ENCODE peak calls at places on chromosome 12, in ten cellular contexts. One of them, this sample, is unnamed.

GRCh38 chr12:12236896-12237295 is 29.9 kb downstream of the LRP6 start:
- DNase-seq in transverse colon: no peak
- DNase-seq in sigmoid colon: no peak
- DNase-seq in HCT116: no peak
- DNase-seq in right lobe of liver: no peak
- DNase-seq in thyroid gland: no peak
- DNase-seq in uterus: no peak
- DNase-seq in GM12891: no peak
- DNase-seq in ovary: no peak
- DNase-seq in body of pancreas: no peak
- DNase-seq in this sample: no peak

GRCh38 chr12:49086116-49086515 is 8.5 kb downstream of the DHH start:
- DNase-seq in GM12891: no peak
- DNase-seq in uterus: peak; percentile 39
- DNase-seq in ovary: no peak
- DNase-seq in right lobe of liver: no peak
- DNase-seq in HCT116: no peak
- DNase-seq in sigmoid colon: no peak
- DNase-seq in thyroid gland: no peak
- DNase-seq in transverse colon: no peak
- DNase-seq in body of pancreas: no peak
- DNase-seq in this sample: no peak

GRCh38 chr12:85733441-85733840 is 102.8 kb downstream of the RASSF9 start:
- DNase-seq in body of pancreas: no peak
- DNase-seq in sigmoid colon: no peak
- DNase-seq in HCT116: no peak
- DNase-seq in uterus: no peak
- DNase-seq in transverse colon: no peak
- DNase-seq in ovary: no peak
- DNase-seq in GM12891: no peak
- DNase-seq in right lobe of liver: no peak
- DNase-seq in thyroid gland: no peak
- DNase-seq in this sample: no peak

GRCh38 chr12:34398366-34398705 is 376.0 kb downstream of the ALG10 start:
- DNase-seq in body of pancreas: peak; percentile 4
- DNase-seq in right lobe of liver: peak; percentile 28
- DNase-seq in ovary: peak; percentile 3
- DNase-seq in sigmoid colon: peak; percentile 40
- DNase-seq in transverse colon: peak; percentile 2
- DNase-seq in GM12891: no peak
- DNase-seq in uterus: peak; percentile 5
- DNase-seq in HCT116: no peak
- DNase-seq in thyroid gland: no peak
- DNase-seq in this sample: no peak

GRCh38 chr12:51904951-51905471 is 2.3 kb upstream of the ACVRL1 start:
- DNase-seq in uterus: peak; percentile 69
- DNase-seq in GM12891: no peak
- DNase-seq in thyroid gland: no peak
- DNase-seq in ovary: no peak
- DNase-seq in transverse colon: peak; percentile 9
- DNase-seq in right lobe of liver: no peak
- DNase-seq in HCT116: no peak
- DNase-seq in sigmoid colon: peak; percentile 80
- DNase-seq in body of pancreas: no peak
- DNase-seq in this sample: no peak

GRCh38 chr12:131903270-131904255 is 9.1 kb downstream of the ULK1 start:
- DNase-seq in HCT116: no peak
- DNase-seq in body of pancreas: peak; percentile 13
- DNase-seq in GM12891: no peak
- DNase-seq in transverse colon: no peak
- DNase-seq in thyroid gland: no peak
- DNase-seq in uterus: no peak
- DNase-seq in sigmoid colon: peak; percentile 60
- DNase-seq in right lobe of liver: no peak
- DNase-seq in ovary: no peak
- DNase-seq in this sample: no peak

GRCh38 chr12:62190921-62191746 is 69.1 kb upstream of the USP15 start:
- DNase-seq in right lobe of liver: peak; percentile 63
- DNase-seq in sigmoid colon: no peak
- DNase-seq in thyroid gland: no peak
- DNase-seq in uterus: no peak
- DNase-seq in HCT116: no peak
- DNase-seq in transverse colon: no peak
- DNase-seq in GM12891: peak; percentile 4
- DNase-seq in ovary: peak; percentile 27
- DNase-seq in body of pancreas: peak; percentile 11
- DNase-seq in this sample: no peak

GRCh38 chr12:121767525-121768016 is 25.9 kb downstream of the RHOF start:
- DNase-seq in uterus: peak; percentile 49
- DNase-seq in sigmoid colon: peak; percentile 85
- DNase-seq in ovary: no peak
- DNase-seq in transverse colon: no peak
- DNase-seq in HCT116: no peak
- DNase-seq in body of pancreas: no peak
- DNase-seq in thyroid gland: peak; percentile 84
- DNase-seq in right lobe of liver: no peak
- DNase-seq in GM12891: no peak
- DNase-seq in this sample: no peak

GRCh38 chr12:4440187-4440941 is 5.3 kb downstream of the FGF6 start:
- DNase-seq in GM12891: no peak
- DNase-seq in uterus: no peak
- DNase-seq in right lobe of liver: no peak
- DNase-seq in thyroid gland: no peak
- DNase-seq in HCT116: no peak
- DNase-seq in sigmoid colon: no peak
- DNase-seq in body of pancreas: no peak
- DNase-seq in transverse colon: no peak
- DNase-seq in ovary: no peak
- DNase-seq in this sample: no peak

GRCh38 chr12:18382486-18382885 is 121.2 kb downstream of the PIK3C2G start:
- DNase-seq in sigmoid colon: no peak
- DNase-seq in right lobe of liver: no peak
- DNase-seq in ovary: no peak
- DNase-seq in body of pancreas: no peak
- DNase-seq in transverse colon: no peak
- DNase-seq in HCT116: no peak
- DNase-seq in GM12891: no peak
- DNase-seq in thyroid gland: no peak
- DNase-seq in uterus: no peak
- DNase-seq in this sample: no peak

GRCh38 chr12:6039894-6040601 is 84.4 kb downstream of the VWF start:
- DNase-seq in right lobe of liver: no peak
- DNase-seq in body of pancreas: peak; percentile 62
- DNase-seq in ovary: peak; percentile 50
- DNase-seq in uterus: peak; percentile 48
- DNase-seq in HCT116: peak; percentile 57
- DNase-seq in transverse colon: peak; percentile 49
- DNase-seq in thyroid gland: peak; percentile 46
- DNase-seq in GM12891: peak; percentile 42
- DNase-seq in sigmoid colon: peak; percentile 69
- DNase-seq in this sample: peak; percentile 76

GRCh38 chr12:101616027-101616494 is 21.3 kb downstream of the MYBPC1 start:
- DNase-seq in thyroid gland: no peak
- DNase-seq in GM12891: no peak
- DNase-seq in body of pancreas: no peak
- DNase-seq in HCT116: no peak
- DNase-seq in sigmoid colon: no peak
- DNase-seq in ovary: no peak
- DNase-seq in transverse colon: no peak
- DNase-seq in uterus: peak; percentile 37
- DNase-seq in right lobe of liver: no peak
- DNase-seq in this sample: no peak

GRCh38 chr12:24661657-24662096 is 287.2 kb downstream of the BCAT1 start:
- DNase-seq in ovary: no peak
- DNase-seq in thyroid gland: peak; percentile 92
- DNase-seq in HCT116: no peak
- DNase-seq in body of pancreas: peak; percentile 16
- DNase-seq in sigmoid colon: peak; percentile 67
- DNase-seq in uterus: no peak
- DNase-seq in transverse colon: peak; percentile 11
- DNase-seq in GM12891: no peak
- DNase-seq in right lobe of liver: peak; percentile 90
- DNase-seq in this sample: peak; percentile 2

GRCh38 chr12:85725991-85726390 is 110.2 kb downstream of the RASSF9 start:
- DNase-seq in GM12891: no peak
- DNase-seq in sigmoid colon: no peak
- DNase-seq in uterus: no peak
- DNase-seq in thyroid gland: no peak
- DNase-seq in HCT116: no peak
- DNase-seq in ovary: no peak
- DNase-seq in transverse colon: no peak
- DNase-seq in right lobe of liver: no peak
- DNase-seq in body of pancreas: no peak
- DNase-seq in this sample: no peak

DNA sequence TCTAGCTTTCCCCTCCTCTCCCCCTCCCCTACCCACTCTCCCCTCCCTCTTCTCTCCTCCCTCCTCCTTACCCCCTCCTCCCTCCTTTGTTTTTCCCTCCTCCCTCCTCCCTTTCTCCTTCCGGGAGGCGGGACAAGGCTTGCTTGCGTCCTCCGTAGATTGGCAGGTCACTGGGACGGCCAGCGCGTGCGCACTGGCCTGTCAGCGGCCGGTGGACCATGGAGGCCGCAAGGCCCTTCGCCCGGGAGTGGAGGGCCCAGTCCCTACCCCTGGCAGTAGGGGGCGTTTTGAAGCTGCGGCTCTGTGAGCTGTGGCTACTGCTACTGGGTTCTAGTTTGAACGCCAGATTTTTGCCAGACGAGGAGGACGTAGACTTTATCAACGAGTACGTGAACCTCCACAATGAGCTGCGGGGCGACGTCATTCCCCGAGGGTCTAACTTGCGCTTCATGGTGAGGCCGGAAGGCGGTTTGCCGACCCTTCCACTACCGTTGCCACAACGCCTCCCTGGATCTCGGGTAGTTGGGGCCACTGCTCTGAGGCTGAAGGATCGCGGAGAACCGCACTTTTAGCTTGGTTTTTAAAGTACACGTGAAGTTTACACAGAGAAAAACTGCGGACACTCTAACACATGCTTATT is at the start of gene GLIPR1L2:
- DNase-seq in HCT116: peak; percentile 98
- DNase-seq in thyroid gland: peak; percentile 95
- DNase-seq in sigmoid colon: peak; percentile 98
- DNase-seq in body of pancreas: peak; percentile 97
- DNase-seq in GM12891: peak; percentile 50
- DNase-seq in transverse colon: peak; percentile 95
- DNase-seq in ovary: peak; percentile 97
- DNase-seq in right lobe of liver: peak; percentile 97
- DNase-seq in uterus: peak; percentile 95
- DNase-seq in this sample: peak; percentile 70
- TF ChIP-seq POLR2A in HCT116: peak; percentile 23
- TF ChIP-seq POLR2A in thyroid gland: peak; percentile 95
- TF ChIP-seq POLR2A in sigmoid colon: peak; percentile 63
- TF ChIP-seq POLR2A in body of pancreas: peak; percentile 85
- TF ChIP-seq POLR2A in GM12891: peak; percentile 41
- TF ChIP-seq POLR2A in transverse colon: peak; percentile 52
- TF ChIP-seq POLR2A in ovary: peak; percentile 90
- TF ChIP-seq POLR2A in right lobe of liver: peak; percentile 75
- TF ChIP-seq POLR2A in uterus: peak; percentile 89
- TF ChIP-seq POLR2A in this sample: peak; percentile 56

GRCh38 chr12:93570552-93571359 is 1.7 kb upstream of the SOCS2 start:
- DNase-seq in GM12891: peak; percentile 70
- DNase-seq in transverse colon: peak; percentile 96
- DNase-seq in HCT116: peak; percentile 89
- DNase-seq in thyroid gland: peak; percentile 94
- DNase-seq in sigmoid colon: peak; percentile 99
- DNase-seq in uterus: peak; percentile 96
- DNase-seq in body of pancreas: peak; percentile 90
- DNase-seq in right lobe of liver: peak; percentile 98
- DNase-seq in ovary: peak; percentile 93
- DNase-seq in this sample: peak; percentile 81
- TF ChIP-seq POLR2A in GM12891: peak; percentile 29
- TF ChIP-seq POLR2A in transverse colon: peak; percentile 69
- TF ChIP-seq POLR2A in HCT116: no peak
- TF ChIP-seq POLR2A in thyroid gland: peak; percentile 79
- TF ChIP-seq POLR2A in sigmoid colon: peak; percentile 62
- TF ChIP-seq POLR2A in uterus: peak; percentile 87
- TF ChIP-seq POLR2A in body of pancreas: peak; percentile 67
- TF ChIP-seq POLR2A in right lobe of liver: peak; percentile 88
- TF ChIP-seq POLR2A in ovary: peak; percentile 42
- TF ChIP-seq POLR2A in this sample: peak; percentile 45

DNA sequence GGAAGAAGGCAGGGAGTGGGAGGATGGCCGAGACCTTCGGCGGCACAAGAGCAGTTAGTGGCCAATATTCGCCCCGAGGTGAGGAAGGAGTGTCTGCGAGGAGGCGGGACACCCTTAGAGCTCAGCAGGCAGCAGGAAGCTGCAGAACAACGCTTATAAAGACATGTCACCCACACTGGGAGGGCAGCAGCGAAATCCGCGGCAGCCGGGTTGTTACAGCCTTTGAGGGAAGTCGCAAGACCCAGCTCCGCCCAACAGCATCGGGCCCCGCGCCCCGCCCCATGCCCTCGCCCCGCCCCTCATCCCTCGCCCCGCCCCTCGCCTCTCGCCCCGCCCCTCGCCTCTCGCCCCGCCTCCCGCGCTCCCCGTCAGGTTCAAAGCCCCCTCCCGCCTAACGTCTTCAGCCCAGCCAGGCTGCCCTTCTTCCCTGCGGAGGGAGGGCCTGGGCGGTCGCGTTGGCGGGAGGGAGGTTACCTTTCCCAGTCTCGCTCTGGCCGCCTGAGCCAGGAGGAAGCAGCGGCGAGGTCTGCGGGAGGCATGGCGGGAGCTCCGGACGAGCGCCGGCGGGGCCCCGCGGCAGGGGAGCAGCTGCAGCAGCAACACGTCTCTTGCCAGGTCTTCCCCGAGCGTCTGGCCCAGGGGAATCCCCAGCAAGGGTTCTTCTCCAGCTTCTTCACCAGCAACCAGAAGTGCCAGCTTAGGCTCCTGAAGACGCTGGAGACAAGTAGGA is at the start of gene ATP23:
- DNase-seq in sigmoid colon: peak; percentile 96
- DNase-seq in ovary: peak; percentile 93
- DNase-seq in thyroid gland: peak; percentile 93
- DNase-seq in GM12891: peak; percentile 80
- DNase-seq in body of pancreas: peak; percentile 96
- DNase-seq in HCT116: peak; percentile 81
- DNase-seq in uterus: peak; percentile 89
- DNase-seq in right lobe of liver: peak; percentile 95
- DNase-seq in transverse colon: peak; percentile 94
- DNase-seq in this sample: peak; percentile 91
- TF ChIP-seq POLR2A in sigmoid colon: peak; percentile 83
- TF ChIP-seq POLR2A in ovary: peak; percentile 87
- TF ChIP-seq POLR2A in thyroid gland: peak; percentile 94
- TF ChIP-seq POLR2A in GM12891: peak; percentile 90
- TF ChIP-seq POLR2A in body of pancreas: peak; percentile 98
- TF ChIP-seq POLR2A in HCT116: peak; percentile 92
- TF ChIP-seq POLR2A in uterus: peak; percentile 87
- TF ChIP-seq POLR2A in right lobe of liver: peak; percentile 90
- TF ChIP-seq POLR2A in transverse colon: peak; percentile 93
- TF ChIP-seq POLR2A in this sample: peak; percentile 90

DNA sequence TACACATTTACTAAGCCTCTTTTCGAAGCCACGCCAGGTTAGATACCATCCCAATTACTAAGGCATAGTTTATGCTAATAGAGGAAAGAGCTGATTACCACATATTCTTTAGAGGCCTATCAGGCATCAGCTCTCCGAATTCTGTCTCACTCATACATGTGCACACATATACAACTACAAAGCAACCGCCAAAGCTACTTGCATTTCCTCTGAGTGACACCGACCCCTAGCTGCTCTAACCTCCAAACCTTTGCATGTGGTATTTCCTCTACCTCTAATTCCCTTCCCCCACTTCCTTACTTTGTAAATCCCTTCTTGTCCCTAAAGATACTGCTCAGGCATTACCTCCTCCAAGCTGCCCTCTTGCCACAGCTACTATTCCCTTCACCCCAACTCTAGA is 107.2 kb downstream of the DUSP6 start:
- DNase-seq in GM12891: no peak
- DNase-seq in thyroid gland: no peak
- DNase-seq in right lobe of liver: no peak
- DNase-seq in HCT116: no peak
- DNase-seq in sigmoid colon: no peak
- DNase-seq in uterus: no peak
- DNase-seq in transverse colon: no peak
- DNase-seq in body of pancreas: no peak
- DNase-seq in ovary: no peak
- DNase-seq in this sample: no peak
- TF ChIP-seq POLR2A in GM12891: no peak
- TF ChIP-seq POLR2A in thyroid gland: no peak
- TF ChIP-seq POLR2A in right lobe of liver: no peak
- TF ChIP-seq POLR2A in HCT116: no peak
- TF ChIP-seq POLR2A in sigmoid colon: no peak
- TF ChIP-seq POLR2A in uterus: no peak
- TF ChIP-seq POLR2A in transverse colon: no peak
- TF ChIP-seq POLR2A in body of pancreas: no peak
- TF ChIP-seq POLR2A in ovary: no peak
- TF ChIP-seq POLR2A in this sample: no peak

This sample was measured in H54.